ENCODE peak calls at places on chromosomes 12 and 14, in seven cellular contexts. One of them, this sample, is unnamed.

GRCh38 chr12:94875525-94875924 is 128.0 kb downstream of the NDUFA12 start:
- DNase-seq in suprapubic skin: no peak
- DNase-seq in upper lobe of left lung: no peak
- DNase-seq in transverse colon: no peak
- DNase-seq in H1: no peak
- DNase-seq in stomach: no peak
- DNase-seq in SK-N-SH: peak; percentile 44
- DNase-seq in this sample: no peak

GRCh38 chr12:105485321-105485910 is 154.9 kb downstream of the C12orf75 start:
- DNase-seq in transverse colon: no peak
- DNase-seq in stomach: no peak
- DNase-seq in SK-N-SH: no peak
- DNase-seq in H1: no peak
- DNase-seq in suprapubic skin: no peak
- DNase-seq in upper lobe of left lung: no peak
- DNase-seq in this sample: no peak

GRCh38 chr14:55697358-55697985 is 117.5 kb downstream of the KTN1 start:
- DNase-seq in transverse colon: peak; percentile 61
- DNase-seq in SK-N-SH: no peak
- DNase-seq in upper lobe of left lung: no peak
- DNase-seq in suprapubic skin: no peak
- DNase-seq in stomach: no peak
- DNase-seq in H1: no peak
- DNase-seq in this sample: no peak

GRCh38 chr12:94074970-94075695 is 73.2 kb upstream of the PLXNC1 start:
- DNase-seq in stomach: peak; percentile 29
- DNase-seq in suprapubic skin: no peak
- DNase-seq in transverse colon: peak; percentile 35
- DNase-seq in H1: no peak
- DNase-seq in upper lobe of left lung: peak; percentile 78
- DNase-seq in SK-N-SH: peak; percentile 48
- DNase-seq in this sample: peak; percentile 90

GRCh38 chr12:123056053-123056452 is 75.6 kb downstream of the ARL6IP4 start:
- DNase-seq in transverse colon: no peak
- DNase-seq in suprapubic skin: no peak
- DNase-seq in SK-N-SH: no peak
- DNase-seq in H1: no peak
- DNase-seq in upper lobe of left lung: no peak
- DNase-seq in stomach: no peak
- DNase-seq in this sample: no peak

GRCh38 chr14:88044782-88045446 is 40.0 kb downstream of the GPR65 start:
- DNase-seq in stomach: no peak
- DNase-seq in SK-N-SH: no peak
- DNase-seq in transverse colon: no peak
- DNase-seq in H1: no peak
- DNase-seq in upper lobe of left lung: no peak
- DNase-seq in suprapubic skin: no peak
- DNase-seq in this sample: no peak

GRCh38 chr12:54374555-54375257 is 9.8 kb downstream of the ZNF385A start:
- DNase-seq in upper lobe of left lung: no peak
- DNase-seq in H1: no peak
- DNase-seq in SK-N-SH: peak; percentile 49
- DNase-seq in stomach: no peak
- DNase-seq in suprapubic skin: no peak
- DNase-seq in transverse colon: no peak
- DNase-seq in this sample: no peak

GRCh38 chr14:68678471-68678870 is 114.4 kb downstream of the ZFP36L1 start:
- DNase-seq in suprapubic skin: no peak
- DNase-seq in H1: no peak
- DNase-seq in transverse colon: no peak
- DNase-seq in stomach: no peak
- DNase-seq in SK-N-SH: no peak
- DNase-seq in upper lobe of left lung: no peak
- DNase-seq in this sample: peak; percentile 36

GRCh38 chr12:115424003-115424402 is 740.0 kb upstream of the TBX3 start:
- DNase-seq in SK-N-SH: no peak
- DNase-seq in suprapubic skin: no peak
- DNase-seq in stomach: no peak
- DNase-seq in transverse colon: no peak
- DNase-seq in upper lobe of left lung: no peak
- DNase-seq in H1: no peak
- DNase-seq in this sample: no peak

GRCh38 chr14:98858158-98858557 is 413.8 kb downstream of the BCL11B start:
- DNase-seq in SK-N-SH: no peak
- DNase-seq in stomach: no peak
- DNase-seq in transverse colon: no peak
- DNase-seq in upper lobe of left lung: no peak
- DNase-seq in suprapubic skin: peak; percentile 66
- DNase-seq in H1: no peak
- DNase-seq in this sample: no peak

GRCh38 chr14:50835280-50835679 is 4.3 kb upstream of the NIN start:
- DNase-seq in upper lobe of left lung: no peak
- DNase-seq in SK-N-SH: no peak
- DNase-seq in stomach: no peak
- DNase-seq in H1: no peak
- DNase-seq in transverse colon: no peak
- DNase-seq in suprapubic skin: no peak
- DNase-seq in this sample: no peak

GRCh38 chr14:92958373-92959188 is 35.6 kb downstream of the CHGA start:
- DNase-seq in H1: no peak
- DNase-seq in transverse colon: no peak
- DNase-seq in stomach: no peak
- DNase-seq in SK-N-SH: no peak
- DNase-seq in suprapubic skin: no peak
- DNase-seq in upper lobe of left lung: no peak
- DNase-seq in this sample: no peak

GRCh38 chr12:113347892-113348291 is 10.5 kb upstream of the PLBD2 start:
- DNase-seq in suprapubic skin: no peak
- DNase-seq in stomach: no peak
- DNase-seq in upper lobe of left lung: no peak
- DNase-seq in H1: no peak
- DNase-seq in SK-N-SH: no peak
- DNase-seq in transverse colon: no peak
- DNase-seq in this sample: no peak
- TF ChIP-seq EP300 in suprapubic skin: no peak
- TF ChIP-seq EP300 in stomach: no peak
- TF ChIP-seq EP300 in upper lobe of left lung: no peak
- TF ChIP-seq EP300 in H1: no peak
- TF ChIP-seq EP300 in SK-N-SH: no peak
- TF ChIP-seq EP300 in transverse colon: no peak
- TF ChIP-seq EP300 in this sample: no peak

GRCh38 chr12:946212-946611 is 3.3 kb downstream of the RAD52 start:
- DNase-seq in stomach: no peak
- DNase-seq in suprapubic skin: no peak
- DNase-seq in upper lobe of left lung: no peak
- DNase-seq in SK-N-SH: no peak
- DNase-seq in H1: no peak
- DNase-seq in transverse colon: no peak
- DNase-seq in this sample: no peak

GRCh38 chr12:948238-948637 is 1.3 kb downstream of the RAD52 start:
- DNase-seq in upper lobe of left lung: no peak
- DNase-seq in suprapubic skin: no peak
- DNase-seq in H1: no peak
- DNase-seq in SK-N-SH: no peak
- DNase-seq in stomach: peak; percentile 18
- DNase-seq in transverse colon: peak; percentile 52
- DNase-seq in this sample: no peak

GRCh38 chr12:946656-947055 is 2.8 kb downstream of the RAD52 start:
- DNase-seq in stomach: no peak
- DNase-seq in H1: no peak
- DNase-seq in upper lobe of left lung: no peak
- DNase-seq in transverse colon: no peak
- DNase-seq in suprapubic skin: no peak
- DNase-seq in SK-N-SH: no peak
- DNase-seq in this sample: no peak

GRCh38 chr12:951166-951565 is 1.7 kb upstream of the RAD52 start:
- DNase-seq in transverse colon: peak; percentile 11
- DNase-seq in upper lobe of left lung: no peak
- DNase-seq in suprapubic skin: no peak
- DNase-seq in stomach: no peak
- DNase-seq in SK-N-SH: no peak
- DNase-seq in H1: no peak
- DNase-seq in this sample: no peak

GRCh38 chr12:949337-950099 is at the start of gene RAD52:
- DNase-seq in upper lobe of left lung: peak; percentile 97
- DNase-seq in stomach: peak; percentile 98
- DNase-seq in H1: peak; percentile 98
- DNase-seq in suprapubic skin: peak; percentile 97
- DNase-seq in transverse colon: peak; percentile 98
- DNase-seq in SK-N-SH: peak; percentile 91
- DNase-seq in this sample: peak; percentile 99
- TF ChIP-seq POLR2AphosphoS5 in upper lobe of left lung: peak; percentile 79
- TF ChIP-seq POLR2AphosphoS5 in stomach: peak; percentile 90
- TF ChIP-seq POLR2AphosphoS5 in H1: peak; percentile 87
- TF ChIP-seq POLR2AphosphoS5 in suprapubic skin: peak; percentile 61
- TF ChIP-seq POLR2AphosphoS5 in transverse colon: peak; percentile 88
- TF ChIP-seq POLR2AphosphoS5 in SK-N-SH: peak; percentile 90
- TF ChIP-seq POLR2AphosphoS5 in this sample: peak; percentile 90

DNA sequence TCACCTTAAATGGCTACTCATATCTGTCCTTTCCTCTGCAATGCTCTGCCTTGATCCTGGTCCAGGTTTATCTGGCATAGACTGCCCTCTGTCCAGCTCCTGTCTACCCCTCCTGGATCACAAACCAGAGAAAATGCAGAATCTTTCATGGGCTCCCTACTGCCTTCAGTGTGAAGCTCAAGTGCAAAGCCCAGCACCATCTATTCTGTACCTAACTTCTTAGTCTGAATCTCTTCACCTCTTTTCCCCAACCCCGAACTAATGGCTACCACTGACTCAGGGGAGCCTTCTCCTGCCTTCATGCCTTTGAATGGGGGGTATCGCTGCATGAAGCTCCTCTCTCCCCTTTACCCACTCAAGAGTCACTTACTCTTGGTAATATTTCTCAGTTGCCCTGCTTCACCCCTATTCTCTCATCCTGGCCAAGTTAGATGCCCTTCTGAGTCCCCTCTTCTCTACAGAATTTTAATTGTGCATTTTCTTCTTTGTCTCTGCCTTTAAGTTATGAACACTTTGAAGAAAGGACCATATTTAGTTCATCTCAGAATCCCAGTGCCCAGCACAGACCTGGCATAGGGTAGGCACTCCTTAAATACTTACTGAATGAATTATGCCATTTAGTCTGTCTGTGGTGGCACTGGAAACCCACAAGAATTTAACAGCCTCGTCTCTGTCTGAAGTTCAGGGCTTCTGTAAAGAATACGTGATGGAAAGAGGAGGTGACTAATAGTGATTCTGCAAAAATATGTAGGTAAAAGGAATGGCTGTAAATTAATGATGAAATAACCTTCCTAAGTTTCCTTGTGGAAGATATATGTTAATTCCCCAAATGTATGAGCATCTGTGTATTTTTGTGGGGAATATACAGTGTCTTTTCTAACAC is 191.3 kb upstream of the AMIGO2 start:
- DNase-seq in H1: no peak
- DNase-seq in suprapubic skin: no peak
- DNase-seq in upper lobe of left lung: no peak
- DNase-seq in stomach: no peak
- DNase-seq in transverse colon: no peak
- DNase-seq in SK-N-SH: no peak
- DNase-seq in this sample: no peak
- TF ChIP-seq EP300 in H1: no peak
- TF ChIP-seq EP300 in suprapubic skin: no peak
- TF ChIP-seq EP300 in upper lobe of left lung: no peak
- TF ChIP-seq EP300 in stomach: no peak
- TF ChIP-seq EP300 in transverse colon: no peak
- TF ChIP-seq EP300 in SK-N-SH: no peak
- TF ChIP-seq EP300 in this sample: no peak

DNA sequence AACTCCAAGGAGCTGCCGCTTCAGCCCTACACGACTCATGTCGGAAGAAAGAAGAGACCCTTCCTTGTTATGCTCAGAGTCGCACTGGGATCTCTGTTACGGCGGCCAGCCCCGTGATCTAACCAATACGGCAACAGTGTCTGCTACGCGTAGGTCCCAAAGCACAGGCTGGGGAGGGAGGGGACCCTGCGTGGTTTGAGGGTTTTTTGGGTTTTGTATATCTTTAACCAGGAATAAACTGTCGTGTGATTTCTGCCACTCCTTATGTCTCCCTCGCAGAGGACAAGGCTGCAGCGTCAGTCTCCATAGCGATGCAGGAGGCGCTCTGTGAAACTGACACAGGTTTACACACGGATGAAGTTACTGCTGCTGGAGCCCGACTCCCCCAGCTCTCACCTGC is 60.0 kb upstream of the DIO3 start:
- DNase-seq in stomach: peak; percentile 13
- DNase-seq in transverse colon: no peak
- DNase-seq in upper lobe of left lung: peak; percentile 11
- DNase-seq in H1: no peak
- DNase-seq in suprapubic skin: peak; percentile 75
- DNase-seq in SK-N-SH: no peak
- DNase-seq in this sample: peak; percentile 28
- TF ChIP-seq POLR2AphosphoS5 in stomach: no peak
- TF ChIP-seq POLR2AphosphoS5 in transverse colon: no peak
- TF ChIP-seq POLR2AphosphoS5 in upper lobe of left lung: no peak
- TF ChIP-seq POLR2AphosphoS5 in H1: no peak
- TF ChIP-seq POLR2AphosphoS5 in suprapubic skin: no peak
- TF ChIP-seq POLR2AphosphoS5 in SK-N-SH: no peak
- TF ChIP-seq POLR2AphosphoS5 in this sample: no peak